ENCODE peak calls at places on chromosome 9, in six cellular contexts. Q is esophagus squamous epithelium, O is stomach, M is thyroid gland, V is A549, X is heart left ventricle. E is an unnamed sample.
A peak's percentile ranks its signal among the peaks of the same experiment; 100 is the strongest.

GRCh38 chr9:106798021-106798799 is 64.8 kb upstream of the ZNF462 start:
- DNase-seq in Q (no peak), O (no peak), M (no peak), V (no peak), X (no peak), E (no peak)

GRCh38 chr9:78821126-78821822 is 524.3 kb downstream of the PSAT1 start:
- DNase-seq in Q (no peak), O (no peak), M (no peak), V (peak; percentile 52), X (no peak), E (no peak)

GRCh38 chr9:95910023-95910706 is 34.7 kb downstream of the ERCC6L2 start:
- DNase-seq in Q (no peak), O (no peak), M (no peak), V (no peak), X (no peak), E (no peak)

GRCh38 chr9:69339620-69340019 is 14.6 kb downstream of the ENTREP1 start:
- DNase-seq in Q (no peak), O (no peak), M (no peak), V (no peak), X (no peak), E (peak; percentile 35)

GRCh38 chr9:90607701-90608122 is 34.9 kb downstream of the DIRAS2 start:
- DNase-seq in Q (no peak), O (no peak), M (no peak), V (no peak), X (no peak), E (no peak)

GRCh38 chr9:93684806-93685553 is 108.6 kb downstream of the PHF2 start:
- DNase-seq in Q (no peak), O (no peak), M (no peak), V (no peak), X (no peak), E (no peak)

GRCh38 chr9:120733190-120733589 is 18.9 kb upstream of the MEGF9 start:
- DNase-seq in Q (no peak), O (peak; percentile 55), M (peak; percentile 93), V (no peak), X (peak; percentile 29), E (no peak)

GRCh38 chr9:84512493-84512892 is 157.0 kb upstream of the NTRK2 start:
- DNase-seq in Q (no peak), O (no peak), M (no peak), V (peak; percentile 2), X (no peak), E (no peak)

GRCh38 chr9:121556580-121556979 is 56.9 kb upstream of the GGTA1 start:
- DNase-seq in Q (no peak), O (peak; percentile 50), M (peak; percentile 75), V (peak; percentile 44), X (peak; percentile 43), E (no peak)

GRCh38 chr9:32423371-32423770 is 38.9 kb downstream of the ACO1 start:
- DNase-seq in Q (no peak), O (no peak), M (no peak), V (no peak), X (no peak), E (no peak)

GRCh38 chr9:107020040-107020530 is 157.1 kb downstream of the ZNF462 start:
- DNase-seq in Q (no peak), O (no peak), M (peak; percentile 76), V (no peak), X (no peak), E (no peak)

GRCh38 chr9:92384373-92384772 is 20.0 kb downstream of the OGN start:
- DNase-seq in Q (no peak), O (no peak), M (no peak), V (no peak), X (no peak), E (no peak)

GRCh38 chr9:77756449-77756848 is 108.3 kb upstream of the GNA14 start:
- DNase-seq in Q (no peak), O (no peak), M (no peak), V (peak; percentile 37), X (no peak), E (no peak)

GRCh38 chr9:82764270-82764669 is 298.7 kb downstream of the RASEF start:
- DNase-seq in Q (no peak), O (no peak), M (no peak), V (no peak), X (no peak), E (no peak)

GRCh38 chr9:81671880-81672280 is 17.5 kb downstream of the TLE1 start:
- DNase-seq in Q (no peak), O (peak; percentile 78), M (peak; percentile 98), V (no peak), X (peak; percentile 89), E (peak; percentile 93)

GRCh38 chr9:96458226-96458625 is 8.3 kb downstream of the HABP4 start:
- DNase-seq in Q (no peak), O (no peak), M (no peak), V (no peak), X (no peak), E (no peak)

GRCh38 chr9:96020822-96021615 is 145.5 kb downstream of the ERCC6L2 start:
- DNase-seq in Q (no peak), O (no peak), M (peak; percentile 52), V (no peak), X (peak; percentile 37), E (peak; percentile 30)

GRCh38 chr9:25353783-25354182 is 324.5 kb downstream of the TUSC1 start:
- DNase-seq in Q (no peak), O (no peak), M (no peak), V (no peak), X (no peak), E (no peak)

GRCh38 chr9:114303977-114304376 is 18.9 kb upstream of the ORM1 start:
- DNase-seq in Q (no peak), O (peak; percentile 18), M (no peak), V (no peak), X (no peak), E (no peak)

GRCh38 chr9:106733828-106734227 is 129.1 kb upstream of the ZNF462 start:
- DNase-seq in Q (no peak), O (no peak), M (no peak), V (no peak), X (no peak), E (no peak)

DNA sequence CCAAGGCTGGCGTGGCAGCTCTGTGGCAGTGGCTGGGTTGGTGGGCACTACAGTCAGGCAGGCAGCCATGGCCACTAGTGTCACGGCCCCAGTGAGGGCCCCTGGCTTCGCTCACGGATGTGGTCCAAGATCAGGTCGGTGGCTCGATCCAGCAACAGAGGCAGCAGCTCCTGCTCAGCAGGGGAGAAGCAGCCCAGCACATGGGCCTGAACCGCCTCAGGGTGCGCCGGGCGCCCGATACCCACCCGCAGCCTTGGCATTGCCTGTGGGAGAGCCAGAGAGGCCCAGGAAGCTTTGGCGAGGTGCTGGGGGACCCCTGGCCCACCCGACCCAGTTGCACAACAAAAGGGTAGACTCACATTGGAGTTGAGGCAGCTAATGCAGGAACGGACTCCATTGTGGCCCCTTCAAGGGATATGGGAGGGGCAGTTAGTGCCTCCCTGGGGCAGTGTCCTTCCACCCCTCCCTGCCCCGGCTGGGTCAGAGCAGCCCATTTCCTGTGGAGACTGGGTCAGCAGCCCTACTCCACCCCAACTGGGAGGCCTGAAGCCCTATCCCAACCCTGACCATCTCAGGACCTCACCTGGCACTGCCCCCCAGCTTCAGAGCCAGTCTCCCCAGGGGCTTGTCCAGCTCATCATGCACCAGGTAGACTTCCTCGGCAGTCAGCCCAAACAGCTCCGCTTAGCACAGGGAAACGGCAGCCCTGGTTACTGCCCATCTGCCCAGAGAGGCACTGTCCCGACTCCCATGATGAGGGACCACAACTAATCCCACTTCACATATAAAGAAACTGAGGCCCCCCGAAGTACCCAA is 1.2 kb downstream of the PTRH1 start:
- DNase-seq in Q (no peak), O (no peak), M (no peak), V (no peak), X (no peak), E (no peak)
- H3K4me3 ChIP-seq in Q (peak overlapping the region; percentile 73), O (peak overlapping the region; percentile 71), M (no peak overlapping the region), V (peak overlapping the region; percentile 68), X (peak overlapping the region; percentile 80), E (peak overlapping the region; percentile 77)

DNA sequence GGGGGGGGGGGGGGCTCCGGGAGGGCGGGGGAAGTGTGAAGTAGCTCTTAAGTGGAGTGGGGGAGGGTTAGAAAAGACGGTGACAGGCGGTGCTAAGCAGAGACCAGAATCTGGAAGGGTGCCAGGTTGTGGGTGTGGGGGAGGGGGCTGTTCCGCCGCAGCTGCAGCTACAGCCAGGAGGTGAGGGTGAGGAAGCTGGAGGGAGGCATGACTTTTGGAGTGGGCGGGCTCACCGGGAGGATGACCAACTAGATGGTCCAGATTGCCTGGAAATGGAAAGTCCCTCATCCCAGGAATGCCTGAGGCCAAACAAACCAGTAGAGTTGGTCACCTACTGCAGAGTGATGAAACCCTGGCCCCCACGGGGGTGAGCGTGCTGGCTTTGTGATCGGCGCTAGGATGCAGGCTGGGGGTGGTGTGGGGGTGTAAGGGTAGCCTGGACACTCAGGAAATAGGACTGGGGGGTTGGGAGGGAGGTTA is 158.1 kb upstream of the SHB start:
- DNase-seq in Q (no peak), O (no peak), M (peak; percentile 72), V (peak; percentile 92), X (peak; percentile 25), E (peak; percentile 17)
- H3K4me1 ChIP-seq in Q (peaks cover 19% of the 10 kb centered on the region), O (peaks cover 15% of the 10 kb centered on the region), M (peaks cover 4% of the 10 kb centered on the region), V (peaks cover 23% of the 10 kb centered on the region), X (no peaks in the 10 kb centered on the region), E (no peaks in the 10 kb centered on the region)

GRCh38 chr9:129489838-129490582 is 130.9 kb downstream of the C9orf50 start:
- DNase-seq in Q (no peak), O (no peak), M (peak; percentile 35), V (peak; percentile 68), X (peak; percentile 40), E (no peak)

GRCh38 chr9:129493714-129494047 is 127.2 kb downstream of the C9orf50 start:
- DNase-seq in Q (no peak), O (no peak), M (no peak), V (no peak), X (no peak), E (no peak)

GRCh38 chr9:129491486-129491855 is 129.4 kb downstream of the C9orf50 start:
- DNase-seq in Q (no peak), O (peak; percentile 78), M (peak; percentile 36), V (no peak), X (peak; percentile 75), E (no peak)

GRCh38 chr9:129493002-129493713 is 127.7 kb downstream of the C9orf50 start:
- DNase-seq in Q (no peak), O (no peak), M (no peak), V (no peak), X (no peak), E (no peak)

GRCh38 chr9:129490583-129491485 is 130.1 kb downstream of the C9orf50 start:
- DNase-seq in Q (no peak), O (no peak), M (peak; percentile 76), V (peak; percentile 64), X (peak; percentile 45), E (no peak)
- TF ChIP-seq POLR2A in Q (no peak), O (no peak), M (no peak), V (no peak), X (no peak), E (no peak)

GRCh38 chr9:72464819-72465218 is 56.6 kb upstream of the TMC1 start:
- DNase-seq in Q (no peak), O (no peak), M (no peak), V (no peak), X (peak; percentile 12), E (no peak)
- H3K4me3 ChIP-seq in Q (no peak overlapping the region), O (no peak overlapping the region), M (no peak overlapping the region), V (no peak overlapping the region), X (no peak overlapping the region), E (no peak overlapping the region)